ENCODE peak calls at places on chromosomes 11 and 22, in five cellular contexts. B is iris pigment epithelial cell; X is NCI-H1048; M is NCI-H2171 treated with DMSO at 0.1 percent for 48 hours; Y is natural killer cell treated with Interleukin-12 subunit alpha and Interleukin-12 subunit beta and Interleukin-15 and Interleukin-18, amount 100 ng/mL, for 72 hours. H is an unnamed sample.

GRCh38 chr11:88164806-88165205 is 10.4 kb downstream of the RAB38 start:
- DNase-seq in X (no peak), M (no peak), Y (no peak), B (no peak), H (no peak)

GRCh38 chr11:94926698-94927237 is 46.6 kb downstream of the CWC15 start:
- DNase-seq in Y (no peak), B (peak), M (no peak), X (no peak), H (peak)

GRCh38 chr11:47498149-47498548 is 49.2 kb upstream of the RAPSN start:
- DNase-seq in M (no peak), B (no peak), Y (no peak), X (no peak), H (no peak)

GRCh38 chr11:110728883-110729282 is 16.6 kb upstream of the ARHGAP20 start:
- DNase-seq in M (no peak), B (peak), Y (no peak), X (no peak), H (no peak)

GRCh38 chr11:77345621-77346020 is 44.1 kb upstream of the GDPD4 start:
- DNase-seq in Y (no peak), M (no peak), B (peak), X (no peak), H (peak)

GRCh38 chr22:30421695-30422480 is 3.7 kb upstream of the MTFP1 start:
- DNase-seq in X (no peak), Y (peak), B (peak), M (no peak), H (no peak)

GRCh38 chr11:19873730-19874129 is 161.1 kb downstream of the NAV2 start:
- DNase-seq in X (no peak), B (no peak), M (no peak), Y (no peak), H (no peak)

GRCh38 chr11:117834068-117834810 is 9.7 kb upstream of the FXYD2 start:
- DNase-seq in M (no peak), X (no peak), B (no peak), Y (no peak), H (no peak)

GRCh38 chr22:24443668-24444067 is 16.3 kb downstream of the ADORA2A start:
- DNase-seq in X (no peak), M (no peak), B (no peak), Y (no peak), H (no peak)

GRCh38 chr11:17277024-17277584 is 565 bp downstream of the NUCB2 start:
- DNase-seq in B (peak), X (no peak), M (peak), Y (no peak), H (no peak)

GRCh38 chr11:36073411-36074203 is 129.7 kb downstream of the LDLRAD3 start:
- DNase-seq in X (no peak), M (peak), B (peak), Y (no peak), H (peak)

GRCh38 chr11:63985812-63986155 is 454 bp upstream of the OTUB1 start:
- DNase-seq in B (no peak), X (no peak), M (no peak), Y (peak), H (no peak)

GRCh38 chr11:88604255-88604654 is 266.7 kb upstream of the CTSC start:
- DNase-seq in X (no peak), M (no peak), B (peak), Y (no peak), H (no peak)

GRCh38 chr11:126925321-126926093 is 75.1 kb downstream of the KIRREL3 start:
- DNase-seq in B (no peak), Y (no peak), X (no peak), M (no peak), H (no peak)

GRCh38 chr11:17930544-17931144 is 82.2 kb downstream of the SERGEF start:
- DNase-seq in M (peak), Y (no peak), X (no peak), B (no peak), H (no peak)

GRCh38 chr11:57812634-57813033 is 51.0 kb downstream of the CTNND1 start:
- DNase-seq in B (no peak), M (no peak), X (no peak), Y (no peak), H (no peak)

GRCh38 chr11:121520243-121521144 is 67.7 kb upstream of the SORL1-AS1 start:
- DNase-seq in B (peak), Y (no peak), X (no peak), M (no peak), H (peak)

GRCh38 chr11:105937738-105938137 is 84.3 kb downstream of the MSANTD4 start:
- DNase-seq in M (no peak), Y (no peak), B (peak), X (no peak), H (no peak)

GRCh38 chr22:46122511-46122971 is 27.8 kb upstream of the PPARA start:
- DNase-seq in B (peak), X (peak), Y (peak), M (peak), H (no peak)

GRCh38 chr11:65262381-65262680 is 569 bp downstream of the POLA2 start:
- DNase-seq in X (no peak), B (no peak), M (no peak), Y (no peak), H (no peak)

GRCh38 chr11:45736424-45736823 is 68.5 kb upstream of the SLC35C1 start:
- DNase-seq in X (no peak), B (peak), M (peak), Y (no peak), H (peak)

GRCh38 chr22:31346733-31347250 is 646 bp upstream of the PATZ1 start:
- DNase-seq in B (peak), M (peak), X (no peak), Y (no peak), H (no peak)

GRCh38 chr11:33258631-33259184 is 1.5 kb downstream of the HIPK3 start:
- DNase-seq in M (no peak), Y (no peak), B (peak), X (no peak), H (no peak)

GRCh38 chr22:49951001-49951677 is 9.4 kb upstream of the PIM3 start:
- DNase-seq in X (no peak), M (peak), Y (no peak), B (no peak), H (no peak)

GRCh38 chr22:37063436-37064420 is 12.2 kb downstream of the KCTD17 start:
- DNase-seq in M (peak), Y (no peak), X (no peak), B (no peak), H (no peak)

GRCh38 chr22:45480717-45481116 is 22.0 kb upstream of the FBLN1 start:
- DNase-seq in B (no peak), M (no peak), Y (no peak), X (no peak), H (no peak)

GRCh38 chr11:96143016-96143670 is 199.9 kb downstream of the MAML2 start:
- DNase-seq in Y (no peak), M (no peak), X (no peak), B (no peak), H (no peak)

GRCh38 chr22:29269230-29269604 is 1.1 kb downstream of the EWSR1 start:
- DNase-seq in Y (no peak), X (no peak), B (no peak), M (peak), H (no peak)

GRCh38 chr22:28711820-28712777 is 29.5 kb downstream of the CHEK2 start:
- DNase-seq in X (no peak), M (no peak), B (peak), Y (no peak), H (peak)

H was measured in GM04504.